ENCODE peak calls at places on chromosome 2, in seven cellular contexts. W is GM23248; G is Kasumi-1; N is stimulated activated CD4-positive, alpha-beta T cell treated with anti-CD3 and anti-CD28 coated beads, Interleukin-1b, Interleukin-23, amount 100 ng/mL, for 4 hours; M is SHP77 treated with DMSO at 0.1 percent for 48 hours; V is EL; Z is HEK293T. K is an unnamed sample.

GRCh38 chr2:191401287-191401686 is 156.1 kb downstream of the MYO1B start:
- DNase-seq in V (peak; percentile 75), N (no peak), W (peak; percentile 58), Z (no peak), M (no peak), G (no peak), K (no peak)

GRCh38 chr2:101474752-101475384 is at the start of gene RFX8:
- DNase-seq in Z (no peak), N (peak; percentile 37), V (peak; percentile 84), W (peak; percentile 97), G (peak; percentile 89), M (no peak), K (peak; percentile 93)

GRCh38 chr2:142536964-142537363 is 340.5 kb upstream of the KYNU start:
- DNase-seq in M (no peak), Z (no peak), G (no peak), W (no peak), N (no peak), V (no peak), K (peak; percentile 15)

GRCh38 chr2:128178650-128179460 is 87.9 kb downstream of the UGGT1 start:
- DNase-seq in Z (peak; percentile 48), G (peak; percentile 81), V (peak; percentile 69), M (no peak), N (peak; percentile 14), W (peak; percentile 82), K (peak; percentile 70)

GRCh38 chr2:148914463-148914862 is 39.4 kb downstream of the KIF5C start:
- DNase-seq in M (no peak), W (no peak), V (no peak), Z (no peak), G (no peak), N (no peak), K (no peak)

GRCh38 chr2:30341500-30342267 is 105.4 kb upstream of the LCLAT1 start:
- DNase-seq in Z (no peak), W (no peak), G (no peak), M (no peak), N (no peak), V (no peak), K (no peak)

GRCh38 chr2:768484-768883 is 91.3 kb upstream of the TMEM18 start:
- DNase-seq in M (no peak), W (peak; percentile 7), V (no peak), Z (no peak), G (no peak), N (no peak), K (no peak)

GRCh38 chr2:185738679-185739472 is at the start of gene FSIP2:
- DNase-seq in M (no peak), Z (peak; percentile 87), N (no peak), V (peak; percentile 58), W (peak; percentile 47), G (no peak), K (peak; percentile 47)

GRCh38 chr2:201969241-201969937 is 64.3 kb upstream of the FZD7 start:
- DNase-seq in Z (no peak), W (no peak), N (no peak), M (no peak), G (no peak), V (no peak), K (no peak)

GRCh38 chr2:129396980-129397599 is 582.4 kb upstream of the RAB6C start:
- DNase-seq in M (peak; percentile 28), W (peak; percentile 38), N (no peak), V (no peak), G (peak; percentile 70), Z (peak; percentile 25), K (peak; percentile 0)

GRCh38 chr2:144326845-144327244 is 193.1 kb downstream of the ZEB2 start:
- DNase-seq in Z (no peak), W (no peak), G (no peak), V (no peak), N (no peak), M (no peak), K (no peak)

GRCh38 chr2:239271471-239272255 is 129.2 kb downstream of the HDAC4 start:
- DNase-seq in G (no peak), Z (no peak), M (no peak), W (peak; percentile 38), N (no peak), V (no peak), K (no peak)

GRCh38 chr2:229032596-229033234 is 238.4 kb downstream of the PID1 start:
- DNase-seq in G (no peak), V (peak; percentile 4), M (no peak), W (peak; percentile 67), Z (no peak), N (no peak), K (peak; percentile 25)